ENCODE peak calls at places on chromosomes 6 and 20, in six cellular contexts. T is HCT116, G is H1, V is HepG2, O is GM12878, K is K562. A is an unnamed sample.

GRCh38 chr6:26064619-26065257 is 22.5 kb upstream of the HFE start:
- DNase-seq in G (no peak), T (peak), V (peak), O (no peak), K (peak), A (no peak)

GRCh38 chr20:41453006-41453950 is 86.7 kb upstream of the EMILIN3 start:
- DNase-seq in K (no peak), V (no peak), G (no peak), T (no peak), O (no peak), A (no peak)

GRCh38 chr6:122109075-122109474 is 290.4 kb upstream of the HSF2 start:
- DNase-seq in K (no peak), T (no peak), V (no peak), G (no peak), O (no peak), A (no peak)

GRCh38 chr20:43853174-43853803 is 61.4 kb upstream of the TOX2 start:
- DNase-seq in K (no peak), T (no peak), G (no peak), O (no peak), V (no peak), A (no peak)

GRCh38 chr6:30061766-30062458 is 847 bp downstream of the POLR1H start:
- DNase-seq in G (no peak), K (no peak), V (no peak), T (no peak), O (no peak), A (no peak)

GRCh38 chr20:4811661-4812181 is 90.0 kb downstream of the PRND start:
- DNase-seq in T (no peak), K (no peak), V (no peak), G (no peak), O (peak), A (no peak)

GRCh38 chr6:106804238-106805016 is 170.1 kb downstream of the CD24 start:
- DNase-seq in G (peak), O (no peak), T (no peak), K (no peak), V (no peak), A (peak)

GRCh38 chr6:27757307-27757706 is 154.9 kb downstream of the OR2B2 start:
- DNase-seq in G (no peak), T (no peak), V (no peak), K (peak), O (no peak), A (no peak)

GRCh38 chr20:33773412-33774089 is 37.6 kb upstream of the CHMP4B start:
- DNase-seq in K (no peak), T (no peak), G (no peak), V (no peak), O (peak), A (no peak)

GRCh38 chr6:134082191-134082590 is 29.8 kb upstream of the SLC2A12 start:
- DNase-seq in T (no peak), G (no peak), V (no peak), K (no peak), O (no peak), A (no peak)

GRCh38 chr6:13009031-13009430 is 292.5 kb downstream of the PHACTR1 start:
- DNase-seq in T (no peak), O (no peak), G (no peak), K (no peak), V (no peak), A (no peak)

GRCh38 chr20:16061394-16061793 is 511.9 kb downstream of the KIF16B start:
- DNase-seq in K (no peak), G (no peak), T (no peak), O (no peak), V (no peak), A (no peak)

GRCh38 chr6:39361657-39362486 is 39.4 kb upstream of the KCNK16 start:
- DNase-seq in T (peak), O (no peak), V (peak), K (peak), G (peak), A (peak)

GRCh38 chr6:4133941-4134838 is 1.2 kb downstream of the ECI2 start:
- DNase-seq in G (no peak), V (peak), O (no peak), K (peak), T (no peak), A (peak)

GRCh38 chr20:20195011-20195705 is 142.8 kb downstream of the CFAP61 start:
- DNase-seq in G (no peak), V (no peak), T (no peak), K (no peak), O (no peak), A (no peak)

GRCh38 chr6:83273596-83273995 is 80.4 kb downstream of the RWDD2A start:
- DNase-seq in K (no peak), G (no peak), T (no peak), O (no peak), V (no peak), A (no peak)

GRCh38 chr6:45563092-45563491 is 185.4 kb upstream of the SUPT3H start:
- DNase-seq in G (no peak), O (no peak), T (no peak), K (no peak), V (no peak), A (no peak)

GRCh38 chr6:26025047-26025893 is 62.0 kb upstream of the HFE start:
- DNase-seq in V (peak), T (no peak), K (peak), G (no peak), O (no peak), A (no peak)

GRCh38 chr6:163324928-163325784 is 89.4 kb upstream of the QKI start:
- DNase-seq in T (no peak), K (no peak), O (no peak), V (peak), G (no peak), A (no peak)

GRCh38 chr6:63802606-63803206 is 167.1 kb downstream of the PHF3 start:
- DNase-seq in T (no peak), K (peak), O (no peak), G (no peak), V (peak), A (no peak)

GRCh38 chr20:37494301-37494700 is 26.7 kb upstream of the NNAT start:
- DNase-seq in G (no peak), K (no peak), V (no peak), T (no peak), O (no peak), A (no peak)

GRCh38 chr6:44058617-44059358 is 68.5 kb downstream of the MRPL14 start:
- DNase-seq in K (peak), V (peak), T (peak), G (no peak), O (no peak), A (no peak)

GRCh38 chr20:40635990-40636389 is 53.0 kb downstream of the MAFB start:
- DNase-seq in T (no peak), O (no peak), V (no peak), G (no peak), K (no peak), A (no peak)

GRCh38 chr20:63125893-63126601 is 89.9 kb downstream of the YTHDF1 start:
- DNase-seq in V (no peak), O (no peak), T (no peak), K (no peak), G (no peak), A (no peak)

GRCh38 chr6:117546674-117547073 is 55.6 kb downstream of the GOPC start:
- DNase-seq in V (no peak), G (no peak), T (no peak), K (no peak), O (no peak), A (no peak)

GRCh38 chr6:134389129-134389528 is 71.2 kb upstream of the SGK1 start:
- DNase-seq in O (no peak), T (no peak), V (no peak), G (no peak), K (no peak), A (no peak)

GRCh38 chr20:2900845-2901592 is 27.7 kb downstream of the PTPRA start:
- DNase-seq in K (no peak), T (no peak), G (no peak), O (peak), V (no peak), A (no peak)

GRCh38 chr6:24385536-24386269 is 17.0 kb upstream of the MRS2 start:
- DNase-seq in T (no peak), O (no peak), V (peak), G (no peak), K (no peak), A (no peak)

GRCh38 chr6:154872605-154873004 is 122.5 kb upstream of the TIAM2 start:
- DNase-seq in O (no peak), G (peak), V (no peak), K (no peak), T (no peak), A (no peak)

GRCh38 chr6:38171997-38172738 is 352.6 kb downstream of the ZFAND3 start:
- DNase-seq in G (no peak), O (no peak), K (no peak), T (no peak), V (no peak), A (no peak)

GRCh38 chr6:19804362-19805145 is 32.6 kb upstream of the ID4 start:
- DNase-seq in V (peak), T (peak), K (peak), O (no peak), G (peak), A (peak)

GRCh38 chr6:128135325-128135724 is 234.5 kb upstream of the THEMIS start:
- DNase-seq in V (no peak), O (no peak), G (no peak), K (no peak), T (no peak), A (no peak)

GRCh38 chr6:128138694-128139093 is 237.8 kb upstream of the THEMIS start:
- DNase-seq in O (no peak), T (no peak), V (no peak), K (no peak), G (no peak), A (no peak)

GRCh38 chr6:128144320-128144719 is 243.5 kb upstream of the THEMIS start:
- DNase-seq in K (no peak), O (no peak), G (no peak), V (no peak), T (no peak), A (no peak)

GRCh38 chr6:128139519-128139918 is 238.7 kb upstream of the THEMIS start:
- DNase-seq in T (no peak), O (no peak), V (peak), G (no peak), K (no peak), A (no peak)
- TF ChIP-seq ZNF274 in T (no peak), O (no peak), V (no peak), G (no peak), K (no peak), A (no peak)

GRCh38 chr6:82270791-82271392 is 23.3 kb upstream of the IBTK start:
- DNase-seq in O (peak), G (no peak), K (peak), T (peak), V (peak), A (no peak)
- TF ChIP-seq ZNF274 in O (no peak), G (no peak), K (no peak), T (no peak), V (no peak), A (no peak)

GRCh38 chr6:113481441-113481840 is 375.7 kb upstream of the MARCKS start:
- DNase-seq in T (no peak), O (no peak), G (no peak), K (no peak), V (no peak), A (no peak)
- TF ChIP-seq ZNF274 in T (no peak), O (no peak), G (no peak), K (no peak), V (no peak), A (no peak)

DNA sequence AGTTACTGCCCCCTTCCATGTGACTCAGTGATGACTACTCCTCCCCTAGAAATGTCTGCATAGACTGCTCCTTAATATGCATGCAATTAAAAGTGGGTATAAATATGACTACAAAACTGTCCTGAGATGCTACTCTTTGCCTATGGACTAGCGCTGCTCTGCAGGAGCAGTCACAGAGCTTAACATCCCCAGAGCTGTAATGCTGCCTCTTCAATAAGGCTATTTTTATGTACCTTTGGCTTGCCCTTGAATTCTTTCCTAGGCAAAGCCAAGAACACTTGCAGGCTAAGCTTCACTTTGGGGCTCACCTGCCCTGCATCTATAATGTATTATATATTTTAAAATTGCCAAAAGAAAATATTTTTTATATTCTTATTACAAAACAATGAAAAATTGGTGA is 299.1 kb downstream of the CLVS2 start:
- DNase-seq in G (no peak), K (no peak), T (no peak), V (no peak), O (no peak), A (no peak)
- TF ChIP-seq ZNF274 in G (no peak), K (no peak), T (no peak), V (no peak), O (no peak), A (no peak)

GRCh38 chr20:50534567-50534966 is 24.4 kb downstream of the PTPN1 start:
- DNase-seq in O (no peak), G (no peak), T (no peak), V (no peak), K (no peak), A (no peak)
- TF ChIP-seq ZNF274 in O (no peak), G (no peak), T (no peak), V (no peak), K (no peak), A (no peak)

GRCh38 chr6:484086-484728 is 92.7 kb downstream of the IRF4 start:
- DNase-seq in V (no peak), T (no peak), G (no peak), K (no peak), O (peak), A (no peak)
- TF ChIP-seq ZNF274 in V (no peak), T (no peak), G (no peak), K (no peak), O (no peak), A (no peak)

DNA sequence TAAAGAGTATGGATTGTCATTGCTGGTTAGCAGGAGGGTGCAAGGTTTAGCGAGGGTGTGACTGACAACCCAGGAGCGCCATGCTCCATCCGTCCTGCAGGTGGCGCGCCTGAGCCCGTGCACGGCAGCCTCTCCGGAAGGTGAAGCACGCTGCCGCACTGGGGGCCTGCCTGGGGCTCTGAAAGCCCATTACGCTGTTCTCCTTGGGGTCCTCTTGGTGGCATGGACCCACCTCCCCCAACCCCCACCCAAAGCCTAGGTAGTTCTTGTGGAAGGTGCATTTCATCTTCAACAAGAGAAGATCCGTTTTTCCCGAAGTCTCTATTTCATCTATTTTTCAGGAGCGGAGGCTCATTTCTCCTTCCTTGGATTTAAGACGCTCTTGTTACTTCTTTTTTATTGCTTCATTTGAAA is 197.4 kb upstream of the KCNG1 start:
- DNase-seq in G (no peak), K (peak), O (no peak), T (no peak), V (peak), A (peak)
- TF ChIP-seq ZNF274 in G (no peak), K (no peak), O (no peak), T (no peak), V (peak), A (no peak)

A was measured in NT2/D1.